ENCODE peak calls at places on chromosomes 4 and X, in ten cellular contexts. N, F, I, J, C, S, K, V, Q and U are unnamed samples.

GRCh38 chr4:24249972-24250371 is 334.4 kb downstream of the DHX15 start:
- DNase-seq in N (no peak), F (no peak), I (no peak), J (no peak), C (no peak), S (no peak), K (no peak), V (no peak), Q (no peak), U (no peak)

GRCh38 chrX:31374786-31375185 is 302.9 kb upstream of the FTHL17 start:
- DNase-seq in N (no peak), F (no peak), I (no peak), J (no peak), C (no peak), S (no peak), K (no peak), V (no peak), Q (no peak), U (no peak)

GRCh38 chrX:110108381-110108796 is 105.5 kb downstream of the TMEM164 start:
- DNase-seq in N (no peak), F (no peak), I (no peak), J (peak; percentile 52), C (no peak), S (no peak), K (no peak), V (no peak), Q (no peak), U (no peak)

GRCh38 chr4:12399781-12400180 is 971.1 kb upstream of the HS3ST1 start:
- DNase-seq in N (no peak), F (no peak), I (no peak), J (peak; percentile 36), C (no peak), S (no peak), K (no peak), V (no peak), Q (no peak), U (no peak)

GRCh38 chr4:145231906-145232700 is 51.7 kb upstream of the OTUD4 start:
- DNase-seq in N (no peak), F (no peak), I (no peak), J (peak; percentile 83), C (no peak), S (no peak), K (no peak), V (no peak), Q (no peak), U (peak; percentile 15)

GRCh38 chr4:20126906-20127305 is 124.8 kb upstream of the SLIT2 start:
- DNase-seq in N (no peak), F (peak; percentile 38), I (no peak), J (peak; percentile 92), C (no peak), S (no peak), K (no peak), V (no peak), Q (no peak), U (peak; percentile 56)

GRCh38 chr4:100288811-100289529 is 98.7 kb upstream of the DDIT4L start:
- DNase-seq in N (no peak), F (no peak), I (no peak), J (peak; percentile 68), C (no peak), S (no peak), K (no peak), V (no peak), Q (no peak), U (no peak)

GRCh38 chr4:175891863-175892262 is 79.8 kb upstream of the GPM6A start:
- DNase-seq in N (no peak), F (no peak), I (no peak), J (peak; percentile 22), C (no peak), S (no peak), K (no peak), V (peak; percentile 27), Q (no peak), U (no peak)

GRCh38 chr4:85107553-85107952 is 141.1 kb upstream of the WDFY3 start:
- DNase-seq in N (peak; percentile 75), F (no peak), I (no peak), J (no peak), C (no peak), S (no peak), K (no peak), V (no peak), Q (no peak), U (no peak)

GRCh38 chr4:56410247-56410646 is 23.0 kb upstream of the AASDH start:
- DNase-seq in N (peak; percentile 74), F (peak; percentile 96), I (peak; percentile 86), J (peak; percentile 99), C (no peak), S (no peak), K (no peak), V (peak; percentile 90), Q (peak; percentile 54), U (peak; percentile 88)

GRCh38 chrX:70453024-70453618 is 8.5 kb downstream of the DLG3 start:
- DNase-seq in N (no peak), F (no peak), I (no peak), J (no peak), C (no peak), S (no peak), K (no peak), V (no peak), Q (no peak), U (no peak)

GRCh38 chr4:18935956-18936355 is 914.4 kb upstream of the LCORL start:
- DNase-seq in N (no peak), F (no peak), I (no peak), J (no peak), C (no peak), S (no peak), K (no peak), V (no peak), Q (no peak), U (no peak)

GRCh38 chr4:10457255-10457801 is at the start of gene ZNF518B:
- DNase-seq in N (peak; percentile 32), F (no peak), I (peak; percentile 54), J (peak; percentile 52), C (peak; percentile 78), S (peak; percentile 85), K (no peak), V (peak; percentile 49), Q (peak; percentile 45), U (no peak)

GRCh38 chrX:2351321-2351720 is 149.5 kb downstream of the DHRSX start:
- DNase-seq in N (no peak), F (peak; percentile 61), I (no peak), J (peak; percentile 97), C (no peak), S (no peak), K (no peak), V (no peak), Q (no peak), U (peak; percentile 54)

GRCh38 chr4:42750831-42751230 is 93.9 kb upstream of the ATP8A1 start:
- DNase-seq in N (no peak), F (no peak), I (no peak), J (no peak), C (no peak), S (no peak), K (no peak), V (peak; percentile 74), Q (peak; percentile 73), U (no peak)

GRCh38 chrX:126770179-126770578 is 49.4 kb upstream of the PRR32 start:
- DNase-seq in N (no peak), F (no peak), I (no peak), J (peak; percentile 2), C (no peak), S (no peak), K (no peak), V (peak; percentile 1), Q (peak; percentile 31), U (no peak)

GRCh38 chr4:166594326-166594946 is 639.9 kb downstream of the SPOCK3 start:
- DNase-seq in N (no peak), F (no peak), I (peak; percentile 32), J (peak; percentile 41), C (no peak), S (no peak), K (no peak), V (peak; percentile 62), Q (no peak), U (no peak)

GRCh38 chrX:71095971-71096701 is 485 bp downstream of the FOXO4 start:
- DNase-seq in N (no peak), F (no peak), I (no peak), J (peak; percentile 28), C (peak; percentile 53), S (peak; percentile 68), K (no peak), V (peak; percentile 28), Q (peak; percentile 74), U (no peak)

GRCh38 chrX:45727761-45728160 is 527.1 kb upstream of the DIPK2B start:
- DNase-seq in N (no peak), F (no peak), I (no peak), J (no peak), C (no peak), S (no peak), K (no peak), V (no peak), Q (no peak), U (no peak)

GRCh38 chrX:148784859-148785655 is 284.6 kb downstream of the AFF2 start:
- DNase-seq in N (no peak), F (no peak), I (no peak), J (no peak), C (no peak), S (no peak), K (no peak), V (peak; percentile 7), Q (no peak), U (no peak)

GRCh38 chrX:132956421-132957210 is 1.8 kb downstream of the HS6ST2 start:
- DNase-seq in N (no peak), F (no peak), I (no peak), J (no peak), C (no peak), S (no peak), K (no peak), V (no peak), Q (no peak), U (no peak)

GRCh38 chrX:111511477-111511876 is at the start of gene SERTM2:
- DNase-seq in N (no peak), F (no peak), I (no peak), J (peak; percentile 4), C (no peak), S (no peak), K (no peak), V (no peak), Q (peak; percentile 38), U (no peak)

GRCh38 chrX:121208563-121208962 is 161.2 kb downstream of the GLUD2 start:
- DNase-seq in N (no peak), F (no peak), I (no peak), J (no peak), C (no peak), S (no peak), K (no peak), V (no peak), Q (no peak), U (no peak)

GRCh38 chr4:177509346-177509745 is 67.1 kb upstream of the AGA start:
- DNase-seq in N (no peak), F (no peak), I (no peak), J (no peak), C (no peak), S (no peak), K (no peak), V (no peak), Q (no peak), U (no peak)

GRCh38 chr4:139762715-139763114 is 97.1 kb downstream of the MGST2 start:
- DNase-seq in N (no peak), F (no peak), I (peak; percentile 60), J (no peak), C (no peak), S (no peak), K (no peak), V (no peak), Q (no peak), U (no peak)

GRCh38 chr4:126708716-126709115 is 924.0 kb upstream of the INTU start:
- DNase-seq in N (no peak), F (no peak), I (no peak), J (no peak), C (no peak), S (no peak), K (no peak), V (no peak), Q (no peak), U (no peak)

GRCh38 chrX:371907-372306 is 14.8 kb downstream of the PPP2R3B start:
- DNase-seq in N (no peak), F (no peak), I (no peak), J (no peak), C (no peak), S (no peak), K (no peak), V (no peak), Q (no peak), U (no peak)

GRCh38 chr4:120056249-120056648 is 10.4 kb downstream of the MAD2L1 start:
- DNase-seq in N (no peak), F (peak; percentile 9), I (no peak), J (peak; percentile 46), C (no peak), S (no peak), K (no peak), V (peak; percentile 20), Q (peak; percentile 12), U (no peak)